ENCODE peak calls at places on chromosomes 13 and 19, in ten cellular contexts. One of them, this sample, is unnamed.
A peak's percentile ranks its signal among the peaks of the same experiment; 100 is the strongest.

GRCh38 chr13:85737952-85738351 is 61.3 kb downstream of the SLITRK6 start:
- DNase-seq in Caco-2: no peak
- DNase-seq in effector memory CD4-positive, alpha-beta T cell: no peak
- DNase-seq in breast epithelium: no peak
- DNase-seq in astrocyte: no peak
- DNase-seq in left lung: no peak
- DNase-seq in body of pancreas: no peak
- DNase-seq in A549: no peak
- DNase-seq in cardiac muscle cell: no peak
- DNase-seq in CD4-positive, CD25-positive, alpha-beta regulatory T cell: no peak
- DNase-seq in this sample: no peak

GRCh38 chr19:35436477-35437141 is 11.4 kb upstream of the FFAR2 start:
- DNase-seq in Caco-2: no peak
- DNase-seq in effector memory CD4-positive, alpha-beta T cell: no peak
- DNase-seq in breast epithelium: no peak
- DNase-seq in astrocyte: no peak
- DNase-seq in left lung: peak; percentile 72
- DNase-seq in body of pancreas: peak; percentile 56
- DNase-seq in A549: peak; percentile 55
- DNase-seq in cardiac muscle cell: peak; percentile 90
- DNase-seq in CD4-positive, CD25-positive, alpha-beta regulatory T cell: no peak
- DNase-seq in this sample: peak; percentile 63

GRCh38 chr13:51624695-51625345 is 40.6 kb downstream of the WDFY2 start:
- DNase-seq in Caco-2: no peak
- DNase-seq in effector memory CD4-positive, alpha-beta T cell: no peak
- DNase-seq in breast epithelium: no peak
- DNase-seq in astrocyte: no peak
- DNase-seq in left lung: no peak
- DNase-seq in body of pancreas: no peak
- DNase-seq in A549: no peak
- DNase-seq in cardiac muscle cell: no peak
- DNase-seq in CD4-positive, CD25-positive, alpha-beta regulatory T cell: no peak
- DNase-seq in this sample: no peak

GRCh38 chr13:48038763-48039162 is 1.2 kb downstream of the NUDT15 start:
- DNase-seq in Caco-2: no peak
- DNase-seq in effector memory CD4-positive, alpha-beta T cell: no peak
- DNase-seq in breast epithelium: no peak
- DNase-seq in astrocyte: no peak
- DNase-seq in left lung: no peak
- DNase-seq in body of pancreas: no peak
- DNase-seq in A549: no peak
- DNase-seq in cardiac muscle cell: no peak
- DNase-seq in CD4-positive, CD25-positive, alpha-beta regulatory T cell: no peak
- DNase-seq in this sample: no peak

GRCh38 chr19:10836478-10837325 is 690 bp upstream of the TMED1 start:
- DNase-seq in Caco-2: peak; percentile 94
- DNase-seq in effector memory CD4-positive, alpha-beta T cell: peak; percentile 70
- DNase-seq in breast epithelium: no peak
- DNase-seq in astrocyte: peak; percentile 65
- DNase-seq in left lung: peak; percentile 92
- DNase-seq in body of pancreas: peak; percentile 91
- DNase-seq in A549: peak; percentile 93
- DNase-seq in cardiac muscle cell: peak; percentile 91
- DNase-seq in CD4-positive, CD25-positive, alpha-beta regulatory T cell: peak; percentile 62
- DNase-seq in this sample: peak; percentile 93

GRCh38 chr19:48537541-48537940 is 14.4 kb upstream of the SULT2B1 start:
- DNase-seq in Caco-2: no peak
- DNase-seq in effector memory CD4-positive, alpha-beta T cell: no peak
- DNase-seq in breast epithelium: no peak
- DNase-seq in astrocyte: no peak
- DNase-seq in left lung: peak; percentile 25
- DNase-seq in body of pancreas: no peak
- DNase-seq in A549: no peak
- DNase-seq in cardiac muscle cell: no peak
- DNase-seq in CD4-positive, CD25-positive, alpha-beta regulatory T cell: no peak
- DNase-seq in this sample: no peak

GRCh38 chr19:1452802-1453524 is 3.0 kb downstream of the APC2 start:
- DNase-seq in Caco-2: no peak
- DNase-seq in effector memory CD4-positive, alpha-beta T cell: no peak
- DNase-seq in breast epithelium: no peak
- DNase-seq in astrocyte: no peak
- DNase-seq in left lung: peak; percentile 64
- DNase-seq in body of pancreas: no peak
- DNase-seq in A549: no peak
- DNase-seq in cardiac muscle cell: no peak
- DNase-seq in CD4-positive, CD25-positive, alpha-beta regulatory T cell: no peak
- DNase-seq in this sample: no peak

GRCh38 chr13:42398542-42398941 is 126.6 kb downstream of the AKAP11 start:
- DNase-seq in Caco-2: no peak
- DNase-seq in effector memory CD4-positive, alpha-beta T cell: no peak
- DNase-seq in breast epithelium: no peak
- DNase-seq in astrocyte: no peak
- DNase-seq in left lung: no peak
- DNase-seq in body of pancreas: no peak
- DNase-seq in A549: no peak
- DNase-seq in cardiac muscle cell: peak; percentile 31
- DNase-seq in CD4-positive, CD25-positive, alpha-beta regulatory T cell: no peak
- DNase-seq in this sample: no peak

GRCh38 chr13:45119469-45119989 is 781 bp upstream of the GTF2F2 start:
- DNase-seq in Caco-2: peak; percentile 14
- DNase-seq in effector memory CD4-positive, alpha-beta T cell: peak; percentile 68
- DNase-seq in breast epithelium: no peak
- DNase-seq in astrocyte: peak; percentile 80
- DNase-seq in left lung: no peak
- DNase-seq in body of pancreas: peak; percentile 10
- DNase-seq in A549: no peak
- DNase-seq in cardiac muscle cell: peak; percentile 78
- DNase-seq in CD4-positive, CD25-positive, alpha-beta regulatory T cell: peak; percentile 60
- DNase-seq in this sample: peak; percentile 79

GRCh38 chr13:37143901-37144300 is 38.4 kb upstream of the CSNK1A1L start:
- DNase-seq in Caco-2: no peak
- DNase-seq in effector memory CD4-positive, alpha-beta T cell: no peak
- DNase-seq in breast epithelium: no peak
- DNase-seq in astrocyte: peak; percentile 89
- DNase-seq in left lung: no peak
- DNase-seq in body of pancreas: no peak
- DNase-seq in A549: no peak
- DNase-seq in cardiac muscle cell: no peak
- DNase-seq in CD4-positive, CD25-positive, alpha-beta regulatory T cell: no peak
- DNase-seq in this sample: peak; percentile 26

GRCh38 chr13:30898721-30899188 is 7.3 kb upstream of the MEDAG start:
- DNase-seq in Caco-2: no peak
- DNase-seq in effector memory CD4-positive, alpha-beta T cell: no peak
- DNase-seq in breast epithelium: no peak
- DNase-seq in astrocyte: peak; percentile 98
- DNase-seq in left lung: no peak
- DNase-seq in body of pancreas: no peak
- DNase-seq in A549: peak; percentile 13
- DNase-seq in cardiac muscle cell: peak; percentile 93
- DNase-seq in CD4-positive, CD25-positive, alpha-beta regulatory T cell: no peak
- DNase-seq in this sample: peak; percentile 97

GRCh38 chr13:33236021-33236420 is 49.5 kb downstream of the STARD13 start:
- DNase-seq in Caco-2: no peak
- DNase-seq in effector memory CD4-positive, alpha-beta T cell: no peak
- DNase-seq in breast epithelium: no peak
- DNase-seq in astrocyte: peak; percentile 89
- DNase-seq in left lung: no peak
- DNase-seq in body of pancreas: no peak
- DNase-seq in A549: no peak
- DNase-seq in cardiac muscle cell: peak; percentile 61
- DNase-seq in CD4-positive, CD25-positive, alpha-beta regulatory T cell: no peak
- DNase-seq in this sample: peak; percentile 65

GRCh38 chr13:27556109-27556508 is 64.2 kb downstream of the LNX2 start:
- DNase-seq in Caco-2: no peak
- DNase-seq in effector memory CD4-positive, alpha-beta T cell: no peak
- DNase-seq in breast epithelium: no peak
- DNase-seq in astrocyte: peak; percentile 50
- DNase-seq in left lung: no peak
- DNase-seq in body of pancreas: peak; percentile 31
- DNase-seq in A549: peak; percentile 5
- DNase-seq in cardiac muscle cell: peak; percentile 61
- DNase-seq in CD4-positive, CD25-positive, alpha-beta regulatory T cell: no peak
- DNase-seq in this sample: peak; percentile 87

GRCh38 chr13:107339209-107339608 is 771.3 kb upstream of the ARGLU1 start:
- DNase-seq in Caco-2: no peak
- DNase-seq in effector memory CD4-positive, alpha-beta T cell: no peak
- DNase-seq in breast epithelium: no peak
- DNase-seq in astrocyte: peak; percentile 44
- DNase-seq in left lung: no peak
- DNase-seq in body of pancreas: no peak
- DNase-seq in A549: no peak
- DNase-seq in cardiac muscle cell: no peak
- DNase-seq in CD4-positive, CD25-positive, alpha-beta regulatory T cell: no peak
- DNase-seq in this sample: peak; percentile 3

GRCh38 chr13:65497265-65497664 is 1732.9 kb downstream of the PCDH9 start:
- DNase-seq in Caco-2: peak; percentile 2
- DNase-seq in effector memory CD4-positive, alpha-beta T cell: no peak
- DNase-seq in breast epithelium: no peak
- DNase-seq in astrocyte: peak; percentile 64
- DNase-seq in left lung: no peak
- DNase-seq in body of pancreas: no peak
- DNase-seq in A549: peak; percentile 2
- DNase-seq in cardiac muscle cell: no peak
- DNase-seq in CD4-positive, CD25-positive, alpha-beta regulatory T cell: no peak
- DNase-seq in this sample: peak; percentile 76

GRCh38 chr19:3055741-3056453 is 6.4 kb downstream of the TLE5 start:
- DNase-seq in Caco-2: no peak
- DNase-seq in effector memory CD4-positive, alpha-beta T cell: no peak
- DNase-seq in breast epithelium: peak; percentile 89
- DNase-seq in astrocyte: no peak
- DNase-seq in left lung: peak; percentile 82
- DNase-seq in body of pancreas: peak; percentile 88
- DNase-seq in A549: peak; percentile 78
- DNase-seq in cardiac muscle cell: no peak
- DNase-seq in CD4-positive, CD25-positive, alpha-beta regulatory T cell: no peak
- DNase-seq in this sample: no peak
- H3K4me1 ChIP-seq in Caco-2: peaks cover 9% of the 10 kb centered on the region
- H3K4me1 ChIP-seq in effector memory CD4-positive, alpha-beta T cell: peaks cover 35% of the 10 kb centered on the region
- H3K4me1 ChIP-seq in breast epithelium: peaks cover 44% of the 10 kb centered on the region
- H3K4me1 ChIP-seq in astrocyte: peaks cover 24% of the 10 kb centered on the region
- H3K4me1 ChIP-seq in left lung: peaks cover 26% of the 10 kb centered on the region
- H3K4me1 ChIP-seq in body of pancreas: peaks cover 66% of the 10 kb centered on the region
- H3K4me1 ChIP-seq in A549: peaks cover 68% of the 10 kb centered on the region
- H3K4me1 ChIP-seq in cardiac muscle cell: peaks cover 12% of the 10 kb centered on the region
- H3K4me1 ChIP-seq in CD4-positive, CD25-positive, alpha-beta regulatory T cell: peaks cover 80% of the 10 kb centered on the region
- H3K4me1 ChIP-seq in this sample: peaks cover 8% of the 10 kb centered on the region

DNA sequence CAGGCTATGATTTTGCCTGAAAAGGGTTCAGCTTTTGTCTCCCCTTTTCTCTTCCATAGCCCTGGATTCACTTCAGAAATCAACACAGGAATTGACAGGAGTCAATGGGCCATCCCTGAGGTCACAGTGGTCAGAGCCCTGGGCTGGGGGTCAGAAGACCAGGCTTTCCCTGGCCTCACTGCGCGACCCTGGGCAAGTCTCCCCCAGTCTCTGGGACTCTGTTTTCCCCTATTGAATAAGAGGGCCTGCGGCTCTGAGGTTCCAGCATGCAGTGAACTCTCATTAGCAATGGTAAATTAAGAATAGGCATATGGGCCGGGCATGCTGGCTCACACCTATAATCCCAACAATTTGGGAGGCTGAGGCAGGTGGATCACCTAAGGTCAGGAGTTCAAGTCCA is 30.7 kb upstream of the VSTM2B start:
- DNase-seq in Caco-2: no peak
- DNase-seq in effector memory CD4-positive, alpha-beta T cell: no peak
- DNase-seq in breast epithelium: no peak
- DNase-seq in astrocyte: no peak
- DNase-seq in left lung: peak; percentile 24
- DNase-seq in body of pancreas: no peak
- DNase-seq in A549: no peak
- DNase-seq in cardiac muscle cell: no peak
- DNase-seq in CD4-positive, CD25-positive, alpha-beta regulatory T cell: no peak
- DNase-seq in this sample: no peak
- H3K4me3 ChIP-seq in Caco-2: no peak overlapping the region
- H3K4me3 ChIP-seq in effector memory CD4-positive, alpha-beta T cell: no peak overlapping the region
- H3K4me3 ChIP-seq in breast epithelium: no peak overlapping the region
- H3K4me3 ChIP-seq in astrocyte: no peak overlapping the region
- H3K4me3 ChIP-seq in left lung: no peak overlapping the region
- H3K4me3 ChIP-seq in body of pancreas: no peak overlapping the region
- H3K4me3 ChIP-seq in A549: no peak overlapping the region
- H3K4me3 ChIP-seq in cardiac muscle cell: no peak overlapping the region
- H3K4me3 ChIP-seq in CD4-positive, CD25-positive, alpha-beta regulatory T cell: no peak overlapping the region
- H3K4me3 ChIP-seq in this sample: no peak overlapping the region

GRCh38 chr19:54162241-54162805 is 2.8 kb upstream of the LENG1 start:
- DNase-seq in Caco-2: peak; percentile 92
- DNase-seq in effector memory CD4-positive, alpha-beta T cell: peak; percentile 76
- DNase-seq in breast epithelium: peak; percentile 84
- DNase-seq in astrocyte: peak; percentile 16
- DNase-seq in left lung: peak; percentile 95
- DNase-seq in body of pancreas: peak; percentile 94
- DNase-seq in A549: peak; percentile 89
- DNase-seq in cardiac muscle cell: peak; percentile 73
- DNase-seq in CD4-positive, CD25-positive, alpha-beta regulatory T cell: peak; percentile 74
- DNase-seq in this sample: peak; percentile 71
- H3K4me1 ChIP-seq in Caco-2: peaks cover 20% of the 10 kb centered on the region
- H3K4me1 ChIP-seq in effector memory CD4-positive, alpha-beta T cell: peaks cover 47% of the 10 kb centered on the region
- H3K4me1 ChIP-seq in breast epithelium: no peaks in the 10 kb centered on the region
- H3K4me1 ChIP-seq in astrocyte: peaks cover 22% of the 10 kb centered on the region
- H3K4me1 ChIP-seq in left lung: peaks cover 31% of the 10 kb centered on the region
- H3K4me1 ChIP-seq in body of pancreas: peaks cover 48% of the 10 kb centered on the region
- H3K4me1 ChIP-seq in A549: peaks cover 31% of the 10 kb centered on the region
- H3K4me1 ChIP-seq in cardiac muscle cell: peaks cover 10% of the 10 kb centered on the region
- H3K4me1 ChIP-seq in CD4-positive, CD25-positive, alpha-beta regulatory T cell: peaks cover 50% of the 10 kb centered on the region
- H3K4me1 ChIP-seq in this sample: peaks cover 13% of the 10 kb centered on the region

GRCh38 chr19:51181913-51182419 is 39.9 kb downstream of the SIGLEC7 start:
- DNase-seq in Caco-2: no peak
- DNase-seq in effector memory CD4-positive, alpha-beta T cell: no peak
- DNase-seq in breast epithelium: no peak
- DNase-seq in astrocyte: no peak
- DNase-seq in left lung: no peak
- DNase-seq in body of pancreas: no peak
- DNase-seq in A549: no peak
- DNase-seq in cardiac muscle cell: peak; percentile 5
- DNase-seq in CD4-positive, CD25-positive, alpha-beta regulatory T cell: no peak
- DNase-seq in this sample: no peak
- H3K4me3 ChIP-seq in Caco-2: no peak overlapping the region
- H3K4me3 ChIP-seq in effector memory CD4-positive, alpha-beta T cell: no peak overlapping the region
- H3K4me3 ChIP-seq in breast epithelium: no peak overlapping the region
- H3K4me3 ChIP-seq in astrocyte: no peak overlapping the region
- H3K4me3 ChIP-seq in left lung: no peak overlapping the region
- H3K4me3 ChIP-seq in body of pancreas: no peak overlapping the region
- H3K4me3 ChIP-seq in A549: no peak overlapping the region
- H3K4me3 ChIP-seq in cardiac muscle cell: no peak overlapping the region
- H3K4me3 ChIP-seq in CD4-positive, CD25-positive, alpha-beta regulatory T cell: no peak overlapping the region
- H3K4me3 ChIP-seq in this sample: no peak overlapping the region